ENCODE peak calls at places on chromosome 22, in four cellular contexts. J is GM12865, G is heart right ventricle, F is glutamatergic neuron. K is an unnamed sample.
A peak's percentile ranks its signal among the peaks of the same experiment; 100 is the strongest.

GRCh38 chr22:27966168-27967064 is 47.4 kb upstream of the PITPNB start:
- DNase-seq in G (no peak), J (no peak), F (no peak), K (no peak)

GRCh38 chr22:21639359-21639758 is 2.7 kb upstream of the SDF2L1 start:
- DNase-seq in F (no peak), J (no peak), G (no peak), K (no peak)

GRCh38 chr22:24006207-24006913 is 1.1 kb upstream of the GSTT4 start:
- DNase-seq in G (no peak), F (no peak), J (no peak), K (no peak)

GRCh38 chr22:36423461-36424404 is 36.0 kb upstream of the MYH9 start:
- DNase-seq in J (no peak), F (no peak), G (no peak), K (no peak)

GRCh38 chr22:32130464-32130863 is 28.6 kb downstream of the C22orf42 start:
- DNase-seq in F (no peak), G (no peak), J (no peak), K (no peak)

GRCh38 chr22:44668190-44668885 is 33.7 kb upstream of the PRR5 start:
- DNase-seq in G (no peak), F (no peak), J (no peak), K (peak; percentile 75)

GRCh38 chr22:41782316-41782715 is 18.2 kb upstream of the CCDC134 start:
- DNase-seq in G (no peak), J (no peak), F (no peak), K (no peak)

GRCh38 chr22:27996529-27996925 is 77.5 kb upstream of the PITPNB start:
- DNase-seq in F (peak; percentile 11), G (no peak), J (no peak), K (no peak)

GRCh38 chr22:28907311-28908008 is 24.1 kb downstream of the ZNRF3 start:
- DNase-seq in G (no peak), J (peak; percentile 91), F (peak; percentile 59), K (no peak)

GRCh38 chr22:44743804-44744211 is 8.6 kb upstream of the ARHGAP8 start:
- DNase-seq in J (no peak), G (no peak), F (no peak), K (no peak)

GRCh38 chr22:27682438-27682837 is 119.1 kb downstream of the MN1 start:
- DNase-seq in J (no peak), G (no peak), F (peak; percentile 61), K (peak; percentile 49)

GRCh38 chr22:17366329-17366728 is 2.9 kb upstream of the CECR2 start:
- DNase-seq in G (no peak), F (no peak), J (no peak), K (no peak)

GRCh38 chr22:31343235-31344191 is 2.6 kb downstream of the PATZ1 start:
- DNase-seq in G (peak; percentile 41), J (peak; percentile 44), F (peak; percentile 87), K (peak; percentile 63)

DNA sequence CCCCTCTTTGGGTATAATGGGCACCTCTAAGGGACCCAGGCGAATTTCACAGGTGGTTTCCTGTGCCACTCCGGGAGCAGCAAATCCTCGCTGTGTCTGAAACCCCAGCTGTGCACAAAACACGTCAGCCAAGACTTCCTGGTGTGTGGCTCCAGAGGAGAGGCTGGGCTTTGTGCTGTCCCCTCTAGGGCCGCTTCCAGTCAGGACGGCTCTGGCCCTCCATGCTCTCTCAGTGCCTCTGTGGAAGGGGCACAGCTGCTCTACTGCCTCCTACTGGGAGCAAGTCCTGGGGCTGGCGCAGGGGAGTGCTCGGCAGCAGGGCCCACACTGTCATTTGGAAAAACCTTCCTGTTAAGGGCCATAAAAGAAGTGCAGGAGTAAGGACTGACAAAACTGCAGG is 23.7 kb upstream of the ARFGAP3 start:
- DNase-seq in F (no peak), G (no peak), J (no peak), K (no peak)
- TF ChIP-seq CTCF in F (no peak), G (no peak), J (peak; percentile 0), K (no peak)

GRCh38 chr22:46084376-46084775 is 66.0 kb upstream of the PPARA start:
- DNase-seq in G (no peak), J (no peak), F (no peak), K (no peak)

GRCh38 chr22:46086577-46087335 is 63.6 kb upstream of the PPARA start:
- DNase-seq in J (no peak), F (no peak), G (no peak), K (no peak)

GRCh38 chr22:46083383-46084350 is 66.7 kb upstream of the PPARA start:
- DNase-seq in G (no peak), F (no peak), J (no peak), K (no peak)

GRCh38 chr22:46085831-46086576 is 64.3 kb upstream of the PPARA start:
- DNase-seq in J (no peak), F (no peak), G (peak; percentile 66), K (no peak)

GRCh38 chr22:46084943-46085830 is 65.1 kb upstream of the PPARA start:
- DNase-seq in G (peak; percentile 91), F (peak; percentile 10), J (no peak), K (no peak)
- TF ChIP-seq CTCF in G (no peak), F (no peak), J (no peak), K (no peak)

GRCh38 chr22:43560651-43561050 is 148.8 kb downstream of the MPPED1 start:
- DNase-seq in G (no peak), F (no peak), J (no peak), K (no peak)

GRCh38 chr22:43566021-43566420 is 154.2 kb downstream of the MPPED1 start:
- DNase-seq in J (no peak), G (no peak), F (no peak), K (no peak)

GRCh38 chr22:43563571-43563970 is 151.8 kb downstream of the MPPED1 start:
- DNase-seq in F (no peak), G (no peak), J (no peak), K (no peak)

GRCh38 chr22:43561421-43562178 is 149.8 kb downstream of the MPPED1 start:
- DNase-seq in J (no peak), F (peak; percentile 48), G (no peak), K (no peak)

GRCh38 chr22:43562843-43563242 is 151.0 kb downstream of the MPPED1 start:
- DNase-seq in F (no peak), G (no peak), J (no peak), K (no peak)
- TF ChIP-seq CTCF in F (no peak), G (no peak), J (no peak), K (no peak)

GRCh38 chr22:37951305-37951704 is 2.1 kb downstream of the C22orf23 start:
- DNase-seq in F (no peak), J (no peak), G (no peak), K (no peak)
- TF ChIP-seq CTCF in F (no peak), J (no peak), G (no peak), K (no peak)

DNA sequence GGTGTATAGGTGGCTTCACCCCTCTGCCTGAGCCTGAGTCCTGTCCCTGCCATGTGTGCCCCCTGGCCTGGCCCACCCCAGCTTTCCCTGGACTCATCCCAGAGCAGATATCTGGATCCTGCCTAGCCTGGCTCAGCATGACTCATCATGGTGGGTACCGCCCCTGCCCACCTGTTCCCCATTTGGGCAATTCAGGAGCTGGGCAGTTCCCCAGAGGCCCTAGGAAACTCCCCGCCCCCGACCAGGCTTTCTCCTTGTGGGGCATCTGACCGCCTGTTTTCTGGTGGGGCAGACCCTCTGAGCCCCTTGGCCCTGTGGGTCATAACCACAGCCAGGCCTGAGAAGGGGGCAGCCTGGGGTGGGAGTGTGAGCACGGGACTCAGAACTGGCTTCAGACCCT is 4.4 kb downstream of the TSPO start:
- DNase-seq in G (no peak), J (no peak), F (no peak), K (no peak)
- TF ChIP-seq CTCF in G (no peak), J (no peak), F (no peak), K (no peak)

DNA sequence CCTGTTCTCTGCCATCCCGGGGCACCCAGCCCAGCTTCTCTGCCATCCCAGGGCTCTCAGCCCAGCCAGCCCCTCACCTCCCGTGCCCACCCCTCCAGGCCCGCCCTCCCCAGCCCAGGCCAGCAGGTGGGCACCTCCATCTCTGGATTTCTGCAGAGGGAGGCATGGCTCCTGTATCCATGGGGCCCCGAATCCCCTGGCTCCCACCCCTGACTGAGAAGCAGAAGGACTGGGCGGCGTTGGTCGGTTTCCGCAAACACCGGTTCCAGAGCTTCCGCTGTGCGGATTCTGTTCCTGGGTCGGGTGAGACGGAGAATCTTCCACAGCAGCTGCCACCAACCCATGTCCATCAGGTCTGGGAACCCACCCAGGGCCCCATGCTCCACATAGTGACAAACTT is 240.3 kb downstream of the BRD1 start:
- DNase-seq in G (no peak), J (no peak), F (no peak), K (no peak)
- TF ChIP-seq CTCF in G (no peak), J (no peak), F (no peak), K (no peak)